ENCODE peak calls at places on chromosome 16, in four cellular contexts. R is foreskin melanocyte, A is B cell, K is H54. X is an unnamed sample.

GRCh38 chr16:4538067-4538385 is 547 bp downstream of the CDIP1 start:
- DNase-seq in R (no peak), A (no peak), K (no peak), X (no peak)

GRCh38 chr16:11682655-11683096 is 14.4 kb downstream of the SNN start:
- DNase-seq in R (peak), A (peak), K (peak), X (no peak)

GRCh38 chr16:88691924-88692560 is 5.7 kb upstream of the SNAI3 start:
- DNase-seq in R (no peak), A (peak), K (no peak), X (peak)

GRCh38 chr16:644556-644955 is 2.9 kb downstream of the MCRIP2 start:
- DNase-seq in R (no peak), A (no peak), K (no peak), X (no peak)

GRCh38 chr16:53773150-53773846 is 69.3 kb downstream of the FTO start:
- DNase-seq in R (no peak), A (peak), K (peak), X (peak)

GRCh38 chr16:86663691-86664517 is 85.6 kb downstream of the FOXL1 start:
- DNase-seq in R (no peak), A (no peak), K (no peak), X (no peak)

GRCh38 chr16:47713225-47713595 is 252.1 kb downstream of the PHKB start:
- DNase-seq in R (no peak), A (no peak), K (no peak), X (no peak)

GRCh38 chr16:1871974-1872635 is at the start of gene MEIOB:
- DNase-seq in R (no peak), A (peak), K (no peak), X (no peak)

GRCh38 chr16:54282923-54283734 is 3.5 kb downstream of the IRX3 start:
- DNase-seq in R (no peak), A (no peak), K (no peak), X (peak)

GRCh38 chr16:90018297-90019200 is 707 bp downstream of the DBNDD1 start:
- DNase-seq in R (no peak), A (no peak), K (no peak), X (no peak)

GRCh38 chr16:58620396-58620795 is 9.2 kb downstream of the CNOT1 start:
- DNase-seq in R (no peak), A (no peak), K (no peak), X (no peak)

GRCh38 chr16:68972720-68973119 is 129.4 kb downstream of the TANGO6 start:
- DNase-seq in R (no peak), A (no peak), K (no peak), X (no peak)

GRCh38 chr16:67421030-67421429 is 4.8 kb upstream of the ZDHHC1 start:
- DNase-seq in R (no peak), A (no peak), K (no peak), X (no peak)

GRCh38 chr16:49158029-49158642 is 123.5 kb downstream of the CBLN1 start:
- DNase-seq in R (no peak), A (peak), K (peak), X (peak)

X was measured in DND-41.